ENCODE peak calls at places on chromosome 1, in four cellular contexts. N, S, T and M are unnamed samples.

GRCh38 chr1:183096889-183097288 is 73.7 kb downstream of the LAMC1 start:
- DNase-seq in S (no peak), T (peak; percentile 90), N (no peak), M (no peak)

GRCh38 chr1:39130297-39130696 is 74.2 kb upstream of the MACF1 start:
- DNase-seq in T (peak; percentile 87), N (no peak), S (no peak), M (no peak)

GRCh38 chr1:220908757-220909156 is 29.5 kb downstream of the HLX start:
- DNase-seq in S (no peak), N (no peak), T (peak; percentile 56), M (peak; percentile 5)

GRCh38 chr1:212433577-212434462 is 1.1 kb downstream of the NENF start:
- DNase-seq in T (no peak), N (no peak), S (no peak), M (no peak)

GRCh38 chr1:229240532-229240931 is 30.4 kb upstream of the RAB4A start:
- DNase-seq in N (no peak), T (no peak), S (no peak), M (no peak)

GRCh38 chr1:37167479-37167878 is 133.2 kb upstream of the GRIK3 start:
- DNase-seq in N (no peak), T (no peak), S (no peak), M (no peak)

GRCh38 chr1:180931529-180931928 is 18.8 kb downstream of the KIAA1614 start:
- DNase-seq in S (no peak), N (no peak), T (no peak), M (no peak)

GRCh38 chr1:245045087-245045881 is 109.5 kb upstream of the KIF26B start:
- DNase-seq in S (no peak), N (peak; percentile 74), T (peak; percentile 37), M (no peak)

GRCh38 chr1:67524143-67525052 is 94.2 kb upstream of the SERBP1 start:
- DNase-seq in S (no peak), N (no peak), T (no peak), M (no peak)

GRCh38 chr1:116335847-116336246 is 37.2 kb upstream of the ATP1A1 start:
- DNase-seq in S (no peak), N (no peak), T (no peak), M (no peak)

GRCh38 chr1:222784916-222785315 is 29.9 kb upstream of the DISP1 start:
- DNase-seq in T (no peak), N (no peak), S (no peak), M (no peak)

GRCh38 chr1:80441664-80442063 is 1359.1 kb upstream of the ADGRL2 start:
- DNase-seq in T (no peak), S (no peak), N (peak; percentile 19), M (no peak)

GRCh38 chr1:31102501-31102950 is 37.0 kb upstream of the PUM1 start:
- DNase-seq in T (peak; percentile 73), S (no peak), N (no peak), M (no peak)

GRCh38 chr1:172969611-172970010 is 81.1 kb downstream of the TNFSF18 start:
- DNase-seq in N (no peak), S (no peak), T (peak; percentile 82), M (no peak)

GRCh38 chr1:32187850-32188249 is 8.4 kb downstream of the TXLNA start:
- DNase-seq in T (no peak), S (no peak), N (no peak), M (no peak)

GRCh38 chr1:29657816-29658215 is 421.5 kb downstream of the PTPRU start:
- DNase-seq in T (no peak), S (no peak), N (no peak), M (no peak)

GRCh38 chr1:182054698-182055326 is 6.7 kb downstream of the ZNF648 start:
- DNase-seq in S (no peak), N (no peak), T (peak; percentile 5), M (no peak)

GRCh38 chr1:186302378-186302920 is 72.6 kb downstream of the TPR start:
- DNase-seq in T (no peak), S (no peak), N (no peak), M (no peak)

GRCh38 chr1:171343727-171344472 is 29.9 kb downstream of the FMO4 start:
- DNase-seq in S (no peak), T (no peak), N (no peak), M (no peak)

GRCh38 chr1:226034482-226034881 is 28.0 kb upstream of the H3-3A start:
- DNase-seq in N (no peak), S (peak; percentile 86), T (peak; percentile 99), M (no peak)

GRCh38 chr1:2645776-2646175 is 13.0 kb upstream of the MMEL1 start:
- DNase-seq in S (peak; percentile 30), N (no peak), T (no peak), M (no peak)

GRCh38 chr1:225447649-225448048 is 19.8 kb upstream of the LBR start:
- DNase-seq in S (no peak), T (peak; percentile 65), N (no peak), M (no peak)

GRCh38 chr1:214076341-214077035 is 88.7 kb downstream of the PROX1 start:
- DNase-seq in T (no peak), S (no peak), N (no peak), M (no peak)

GRCh38 chr1:65084068-65084467 is 63.9 kb upstream of the AK4 start:
- DNase-seq in N (no peak), S (no peak), T (no peak), M (no peak)

GRCh38 chr1:42929434-42930177 is 29.1 kb downstream of the SLC2A1 start:
- DNase-seq in S (no peak), T (no peak), N (no peak), M (no peak)

GRCh38 chr1:94000531-94001282 is 91.5 kb upstream of the GCLM start:
- DNase-seq in S (no peak), N (no peak), T (no peak), M (no peak)

GRCh38 chr1:16013220-16013907 is 4.5 kb downstream of the HSPB7 start:
- DNase-seq in T (peak; percentile 79), S (peak; percentile 42), N (no peak), M (peak; percentile 69)

GRCh38 chr1:80540605-80541004 is 1260.1 kb upstream of the ADGRL2 start:
- DNase-seq in N (no peak), T (peak; percentile 6), S (no peak), M (no peak)

GRCh38 chr1:169427081-169427611 is at the start of gene CCDC181:
- DNase-seq in S (peak; percentile 56), T (peak; percentile 75), N (peak; percentile 10), M (peak; percentile 54)

GRCh38 chr1:31421404-31422040 is 8.5 kb downstream of the SERINC2 start:
- DNase-seq in N (no peak), T (peak; percentile 49), S (no peak), M (no peak)

GRCh38 chr1:11024545-11024944 is 12.1 kb downstream of the TARDBP start:
- DNase-seq in T (no peak), S (no peak), N (no peak), M (no peak)

GRCh38 chr1:54577612-54578011 is 29.6 kb downstream of the ACOT11 start:
- DNase-seq in S (peak; percentile 86), T (peak; percentile 86), N (no peak), M (peak; percentile 88)

GRCh38 chr1:15187175-15187810 is 33.7 kb downstream of the TMEM51 start:
- DNase-seq in N (no peak), T (no peak), S (no peak), M (no peak)

GRCh38 chr1:220797044-220797443 is 10.3 kb downstream of the MTARC1 start:
- DNase-seq in T (no peak), S (no peak), N (no peak), M (no peak)

GRCh38 chr1:63189677-63190076 is 132.7 kb upstream of the FOXD3 start:
- DNase-seq in S (no peak), N (no peak), T (peak; percentile 1), M (no peak)

GRCh38 chr1:151364996-151365395 is 7.5 kb downstream of the SELENBP1 start:
- DNase-seq in T (no peak), N (no peak), S (no peak), M (no peak)
- TF ChIP-seq CTCF in T (no peak), N (no peak), S (no peak), M (no peak)

DNA sequence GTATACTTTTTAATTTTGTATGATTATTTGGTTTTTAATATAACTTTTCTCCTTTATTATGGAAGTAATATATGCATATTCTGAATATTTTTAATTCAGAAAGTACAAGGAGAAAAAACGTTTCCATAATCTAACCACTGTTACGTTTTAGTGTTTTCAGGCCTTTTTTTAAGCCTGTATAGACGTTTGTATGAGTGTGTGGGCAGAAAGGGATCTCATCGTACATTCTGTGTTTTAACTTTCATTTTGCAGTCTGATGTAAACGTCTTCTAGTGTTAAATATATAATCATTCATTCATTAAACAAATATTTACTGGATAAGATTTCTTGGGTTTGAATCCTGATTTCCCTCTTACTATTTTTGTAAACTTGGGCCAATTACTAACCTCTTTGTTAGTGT is 38.0 kb upstream of the PLEKHO1 start:
- DNase-seq in T (no peak), N (no peak), S (no peak), M (no peak)
- H3K4me3 ChIP-seq in T (no peak overlapping the region), N (no peak overlapping the region), S (no peak overlapping the region), M (no peak overlapping the region)

DNA sequence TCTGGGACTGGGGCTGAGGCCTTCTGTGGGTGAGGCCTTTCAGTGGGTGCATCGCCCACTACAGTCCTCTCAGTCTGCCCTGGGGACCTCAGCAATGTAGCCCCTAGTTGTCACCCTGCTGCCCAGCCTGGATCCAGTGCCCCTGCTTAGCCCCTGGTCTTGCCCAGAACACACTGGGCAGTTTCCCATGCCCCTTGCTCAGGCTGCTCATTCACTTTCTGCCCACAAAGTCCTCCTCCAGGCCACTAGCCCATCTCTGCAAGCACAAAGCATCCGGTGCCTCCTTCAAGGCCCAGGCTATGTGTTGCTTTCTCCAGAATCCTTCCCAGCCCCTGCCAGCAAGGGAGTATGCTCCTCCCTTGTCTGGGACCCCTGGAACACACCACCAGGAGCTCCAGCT is 5.4 kb upstream of the ADORA1 start:
- DNase-seq in T (no peak), S (no peak), N (no peak), M (no peak)
- TF ChIP-seq CTCF in T (no peak), S (no peak), N (no peak), M (no peak)

GRCh38 chr1:154971341-154971998 is 923 bp upstream of the SHC1 start:
- DNase-seq in T (no peak), N (no peak), S (no peak), M (no peak)

GRCh38 chr1:154972213-154972516 is 1.6 kb upstream of the SHC1 start:
- DNase-seq in N (no peak), T (no peak), S (no peak), M (peak; percentile 30)

GRCh38 chr1:154969741-154970452 is 650 bp downstream of the SHC1 start:
- DNase-seq in T (no peak), N (no peak), S (no peak), M (no peak)

GRCh38 chr1:154969246-154969645 is 1.3 kb downstream of the SHC1 start:
- DNase-seq in N (no peak), T (no peak), S (no peak), M (no peak)

DNA sequence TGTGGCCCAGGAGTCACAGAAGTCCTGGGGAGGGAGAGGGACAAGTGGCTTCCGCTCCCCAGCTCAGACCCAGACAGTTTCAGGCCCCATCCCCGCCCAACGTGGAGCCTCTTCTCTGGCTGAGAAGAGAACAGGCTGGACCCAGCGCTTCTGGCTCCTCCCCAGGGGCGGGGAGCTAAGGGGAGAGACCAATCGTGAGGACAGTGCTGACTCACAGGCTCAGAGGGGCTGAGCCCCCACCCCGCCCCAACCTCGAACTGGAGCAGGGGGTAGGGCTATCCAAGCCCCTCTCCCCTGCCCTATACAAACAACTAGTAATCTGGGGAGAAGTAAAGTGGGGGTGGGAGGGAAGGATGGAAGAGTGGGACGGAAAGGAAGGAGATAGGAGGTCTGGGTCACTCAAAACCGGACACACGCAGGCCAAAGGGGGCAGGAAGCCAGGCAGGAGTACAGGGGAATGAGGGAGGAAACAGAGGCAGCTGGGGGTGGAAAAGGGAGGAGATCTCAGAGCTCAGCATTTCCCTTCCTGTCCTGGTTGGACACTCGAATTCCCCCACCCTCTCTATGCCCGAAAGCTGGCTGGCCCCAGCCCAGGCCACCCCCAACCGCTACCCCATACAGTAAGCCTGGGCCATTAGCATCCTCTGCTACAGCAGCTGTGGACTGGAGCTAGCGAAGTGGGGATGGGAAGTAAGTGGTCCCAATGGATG is at the start of gene SHC1:
- DNase-seq in S (peak; percentile 86), T (peak; percentile 97), N (no peak), M (peak; percentile 61)
- H3K4me3 ChIP-seq in S (peak within 1 kb of the TSS; percentile 83), T (peak within 1 kb of the TSS; percentile 17), N (peak within 1 kb of the TSS; percentile 54), M (peak within 1 kb of the TSS; percentile 74)